ENCODE peak calls at places on chromosomes 1 and 21, in nine cellular contexts. P is body of pancreas, B is uterus, E is stomach, G is prostate gland, Q is A549, S is endothelial cell of umbilical vein, N is testis, R is sigmoid colon. M is an unnamed sample.

GRCh38 chr1:72278461-72278860 is 3.9 kb downstream of the NEGR1 start:
- DNase-seq in E (no peak), R (no peak), Q (no peak), S (no peak), B (no peak), P (no peak), N (no peak), G (no peak), M (no peak)

GRCh38 chr1:204574016-204574855 is 58.0 kb downstream of the MDM4 start:
- DNase-seq in S (no peak), P (no peak), Q (no peak), N (no peak), E (no peak), B (no peak), R (no peak), G (no peak), M (no peak)

GRCh38 chr1:205229399-205229861 is 1.7 kb downstream of the TMCC2 start:
- DNase-seq in N (peak; percentile 47), B (peak; percentile 55), S (peak; percentile 14), Q (peak; percentile 76), P (peak; percentile 66), E (peak; percentile 57), G (peak; percentile 51), R (peak; percentile 86), M (no peak)

GRCh38 chr1:179831225-179831624 is 46.4 kb downstream of the TOR1AIP2 start:
- DNase-seq in R (no peak), S (no peak), G (no peak), N (peak; percentile 9), Q (no peak), B (no peak), E (no peak), P (no peak), M (no peak)

GRCh38 chr1:244705268-244706234 is 52.6 kb downstream of the DESI2 start:
- DNase-seq in R (no peak), Q (no peak), E (peak; percentile 66), G (no peak), B (no peak), N (no peak), P (no peak), S (no peak), M (no peak)

GRCh38 chr1:18963968-18964367 is 7.5 kb upstream of the IFFO2 start:
- DNase-seq in P (no peak), Q (no peak), B (no peak), S (no peak), N (no peak), G (no peak), R (peak; percentile 51), E (no peak), M (no peak)

GRCh38 chr21:42554251-42554937 is 40.7 kb downstream of the SLC37A1 start:
- DNase-seq in N (no peak), E (no peak), B (peak; percentile 6), Q (no peak), S (no peak), P (peak; percentile 8), G (peak; percentile 88), R (peak; percentile 50), M (no peak)

GRCh38 chr1:21774835-21775541 is 8.0 kb downstream of the USP48 start:
- DNase-seq in P (no peak), S (no peak), E (no peak), B (no peak), R (peak; percentile 53), Q (no peak), N (peak; percentile 80), G (no peak), M (no peak)

GRCh38 chr1:71737768-71738167 is 544.6 kb downstream of the NEGR1 start:
- DNase-seq in B (no peak), S (no peak), E (no peak), N (no peak), Q (no peak), R (no peak), G (no peak), P (no peak), M (no peak)

GRCh38 chr1:67061266-67061665 is 7.3 kb upstream of the SLC35D1 start:
- DNase-seq in R (no peak), Q (no peak), S (no peak), N (no peak), P (no peak), B (no peak), E (no peak), G (no peak), M (no peak)

GRCh38 chr1:153608742-153609584 is 4.0 kb downstream of the S100A16 start:
- DNase-seq in S (peak; percentile 98), R (peak; percentile 84), B (peak; percentile 75), G (no peak), E (peak; percentile 67), Q (peak; percentile 88), P (no peak), N (peak; percentile 93), M (peak; percentile 84)

GRCh38 chr1:53130878-53131589 is 11.4 kb downstream of the SLC1A7 start:
- DNase-seq in N (no peak), Q (no peak), E (no peak), B (peak; percentile 62), R (peak; percentile 83), P (no peak), S (no peak), G (no peak), M (peak; percentile 21)

GRCh38 chr1:182367928-182368327 is 23.7 kb downstream of the GLUL start:
- DNase-seq in S (no peak), R (no peak), E (no peak), Q (no peak), P (no peak), B (no peak), N (no peak), G (no peak), M (no peak)

GRCh38 chr1:156945881-156946661 is 25.6 kb downstream of the LRRC71 start:
- DNase-seq in Q (no peak), G (no peak), R (no peak), E (no peak), B (no peak), S (no peak), N (peak; percentile 72), P (no peak), M (no peak)

GRCh38 chr1:154803203-154803920 is 66.7 kb downstream of the KCNN3 start:
- DNase-seq in B (no peak), N (no peak), S (no peak), R (no peak), G (no peak), Q (no peak), P (no peak), E (no peak), M (no peak)

GRCh38 chr1:18573170-18573569 is 57.5 kb upstream of the PAX7 start:
- DNase-seq in S (no peak), Q (no peak), E (no peak), P (no peak), N (no peak), G (no peak), R (no peak), B (no peak), M (no peak)

GRCh38 chr21:15444118-15444960 is 285.4 kb upstream of the USP25 start:
- DNase-seq in E (no peak), N (no peak), P (no peak), Q (peak; percentile 98), G (no peak), R (no peak), S (no peak), B (no peak), M (no peak)

GRCh38 chr21:40901690-40902089 is 54.7 kb upstream of the DSCAM start:
- DNase-seq in Q (no peak), R (peak; percentile 72), S (no peak), P (no peak), N (no peak), E (peak; percentile 51), G (peak; percentile 80), B (no peak), M (no peak)

GRCh38 chr1:201023517-201023902 is at the start of gene KIF21B:
- DNase-seq in E (peak; percentile 88), Q (peak; percentile 59), P (peak; percentile 80), R (peak; percentile 81), S (peak; percentile 75), B (peak; percentile 76), N (peak; percentile 90), G (peak; percentile 63), M (peak; percentile 98)
- TF ChIP-seq POLR2A in E (no peak), Q (no peak), P (no peak), R (no peak), S (no peak), B (peak; percentile 21), N (no peak), G (no peak), M (no peak)

DNA sequence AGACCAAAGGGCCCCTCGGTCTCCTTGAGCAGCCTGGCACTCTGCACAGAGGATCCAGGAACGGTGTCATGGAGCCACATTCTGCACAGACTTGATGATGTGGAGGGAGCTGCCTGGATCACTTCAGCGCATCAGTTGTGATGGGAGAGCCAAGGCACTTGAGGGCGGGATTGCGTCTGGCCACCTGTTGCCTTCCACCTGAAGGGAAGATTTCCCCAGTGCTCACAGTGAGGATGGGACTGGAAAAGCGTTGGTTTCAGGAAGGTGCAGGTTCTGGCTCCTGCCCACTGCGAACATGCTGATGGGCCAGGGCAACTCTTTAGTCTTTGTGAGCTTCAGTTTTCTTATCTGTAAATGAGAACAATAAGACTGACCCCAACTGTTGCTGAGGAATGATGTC is 2.6 kb downstream of the RER1 start:
- DNase-seq in B (no peak), E (no peak), G (no peak), S (no peak), N (no peak), R (no peak), Q (no peak), P (no peak), M (no peak)
- TF ChIP-seq POLR2A in B (no peak), E (no peak), G (no peak), S (no peak), N (no peak), R (no peak), Q (no peak), P (no peak), M (no peak)

GRCh38 chr1:44777969-44778635 is 2.8 kb downstream of the RPS8 start:
- DNase-seq in P (no peak), R (no peak), B (no peak), G (no peak), Q (no peak), S (no peak), N (no peak), E (no peak), M (peak; percentile 68)
- TF ChIP-seq POLR2A in P (no peak), R (no peak), B (no peak), G (no peak), Q (no peak), S (peak; percentile 19), N (no peak), E (no peak), M (no peak)

DNA sequence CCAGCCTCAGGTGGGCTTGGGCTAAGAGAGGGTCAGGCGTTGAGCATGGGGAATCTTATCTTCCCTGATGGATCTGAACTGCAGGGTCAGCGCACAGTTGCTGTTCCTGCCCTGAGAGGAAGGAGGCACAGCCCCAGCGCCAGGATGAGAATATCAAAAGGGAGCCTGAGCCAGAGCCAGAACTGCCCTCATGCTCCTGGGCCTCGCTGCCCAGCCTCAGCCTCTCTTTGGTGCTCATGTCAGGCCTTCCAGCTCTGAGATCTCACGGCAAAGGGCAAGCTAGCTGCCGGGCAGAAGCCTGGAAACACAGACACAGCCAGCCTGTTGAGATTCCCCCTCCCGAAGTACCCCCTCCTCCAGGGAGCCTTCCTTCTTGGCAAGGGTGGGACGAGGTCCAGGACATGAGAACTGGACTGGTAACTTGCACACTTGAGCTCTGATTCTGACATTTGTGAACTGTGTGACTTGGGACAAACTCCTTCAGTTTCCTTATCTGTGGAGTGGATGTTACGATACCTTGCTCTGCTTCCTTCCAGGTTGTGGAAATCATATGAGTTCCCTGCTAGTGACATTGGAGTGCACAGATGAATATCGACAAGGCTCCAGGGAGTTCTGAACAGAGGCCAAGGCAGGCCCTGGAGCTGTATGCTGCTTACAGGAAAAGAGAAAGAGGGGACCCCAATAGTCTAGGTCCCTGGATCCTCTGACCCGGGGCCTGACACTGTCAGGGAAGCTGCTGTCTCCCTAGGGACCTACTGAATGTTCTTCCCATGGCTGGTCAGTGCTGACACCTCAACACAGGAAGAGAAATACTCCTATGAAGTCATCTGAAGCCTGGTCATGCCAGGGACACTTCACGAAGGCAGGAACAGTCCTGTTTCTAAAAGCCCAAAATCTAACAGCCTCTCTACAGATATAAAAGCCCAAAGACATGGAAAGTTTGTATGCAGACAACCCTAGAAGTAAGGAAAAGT is 1.4 kb upstream of the LAD1 start:
- DNase-seq in P (no peak), N (no peak), B (no peak), G (no peak), R (no peak), E (no peak), Q (no peak), S (no peak), M (no peak)
- TF ChIP-seq POLR2A in P (no peak), N (no peak), B (no peak), G (no peak), R (no peak), E (no peak), Q (no peak), S (no peak), M (no peak)

M was measured in spleen.